ENCODE peak calls at places on chromosomes 2 and 18, in ten cellular contexts. F, A, C, V, D, M, J, G, X and Z are unnamed samples.

GRCh38 chr18:54154231-54154630 is 70.2 kb downstream of the MBD2 start:
- DNase-seq in F (no peak), A (no peak), C (no peak), V (no peak), D (no peak), M (no peak), J (no peak), G (no peak), X (no peak), Z (no peak)

GRCh38 chr18:35051978-35052377 is 10.8 kb downstream of the MAPRE2 start:
- DNase-seq in F (no peak), A (peak; percentile 40), C (no peak), V (peak; percentile 36), D (no peak), M (peak; percentile 27), J (no peak), G (no peak), X (no peak), Z (no peak)

GRCh38 chr2:126503476-126503875 is 152.5 kb upstream of the GYPC start:
- DNase-seq in F (no peak), A (no peak), C (no peak), V (no peak), D (no peak), M (no peak), J (no peak), G (no peak), X (no peak), Z (no peak)

GRCh38 chr2:17792515-17792914 is 23.7 kb upstream of the MSGN1 start:
- DNase-seq in F (no peak), A (peak; percentile 12), C (no peak), V (peak; percentile 29), D (no peak), M (no peak), J (no peak), G (no peak), X (no peak), Z (no peak)

GRCh38 chr2:147385600-147385999 is 459.2 kb upstream of the ACVR2A start:
- DNase-seq in F (no peak), A (no peak), C (no peak), V (no peak), D (no peak), M (no peak), J (no peak), G (no peak), X (no peak), Z (no peak)

GRCh38 chr18:68714356-68714706 is 577 bp downstream of the TMX3 start:
- DNase-seq in F (peak; percentile 25), A (no peak), C (peak; percentile 17), V (peak; percentile 20), D (peak; percentile 43), M (no peak), J (no peak), G (peak; percentile 17), X (no peak), Z (no peak)

GRCh38 chr2:56230171-56230570 is 46.4 kb downstream of the CCDC85A start:
- DNase-seq in F (no peak), A (no peak), C (no peak), V (peak; percentile 47), D (no peak), M (peak; percentile 21), J (no peak), G (no peak), X (no peak), Z (no peak)

GRCh38 chr2:8714971-8715370 is 33.1 kb downstream of the ID2 start:
- DNase-seq in F (no peak), A (no peak), C (no peak), V (no peak), D (no peak), M (no peak), J (no peak), G (no peak), X (no peak), Z (no peak)

GRCh38 chr2:215998636-215999035 is 14.7 kb downstream of the MREG start:
- DNase-seq in F (no peak), A (no peak), C (no peak), V (no peak), D (no peak), M (no peak), J (no peak), G (no peak), X (no peak), Z (no peak)

GRCh38 chr2:212294816-212295215 is 243.8 kb downstream of the ERBB4 start:
- DNase-seq in F (no peak), A (no peak), C (no peak), V (no peak), D (no peak), M (no peak), J (no peak), G (no peak), X (no peak), Z (no peak)

GRCh38 chr2:400988-401679 is 113.2 kb upstream of the ALKAL2 start:
- DNase-seq in F (no peak), A (no peak), C (no peak), V (no peak), D (no peak), M (no peak), J (no peak), G (no peak), X (no peak), Z (no peak)

GRCh38 chr18:25230658-25231326 is 121.2 kb downstream of the ZNF521 start:
- DNase-seq in F (no peak), A (peak; percentile 95), C (no peak), V (peak; percentile 90), D (no peak), M (peak; percentile 89), J (peak; percentile 69), G (no peak), X (peak; percentile 78), Z (no peak)

GRCh38 chr2:241720560-241720959 is 13.9 kb upstream of the D2HGDH start:
- DNase-seq in F (no peak), A (no peak), C (no peak), V (no peak), D (no peak), M (no peak), J (no peak), G (no peak), X (no peak), Z (peak; percentile 20)

GRCh38 chr18:34760444-34760843 is 50.3 kb downstream of the DTNA start:
- DNase-seq in F (no peak), A (no peak), C (no peak), V (no peak), D (no peak), M (no peak), J (no peak), G (no peak), X (peak; percentile 50), Z (no peak)

GRCh38 chr2:198096965-198097364 is 292.6 kb downstream of the PLCL1 start:
- DNase-seq in F (no peak), A (no peak), C (no peak), V (no peak), D (no peak), M (no peak), J (no peak), G (no peak), X (no peak), Z (no peak)

GRCh38 chr2:15072836-15073235 is 440.3 kb downstream of the LRATD1 start:
- DNase-seq in F (no peak), A (no peak), C (no peak), V (no peak), D (no peak), M (no peak), J (no peak), G (no peak), X (no peak), Z (no peak)

GRCh38 chr2:224518806-224519580 is 66.2 kb downstream of the CUL3 start:
- DNase-seq in F (no peak), A (peak; percentile 93), C (no peak), V (peak; percentile 86), D (no peak), M (peak; percentile 69), J (no peak), G (no peak), X (no peak), Z (no peak)

DNA sequence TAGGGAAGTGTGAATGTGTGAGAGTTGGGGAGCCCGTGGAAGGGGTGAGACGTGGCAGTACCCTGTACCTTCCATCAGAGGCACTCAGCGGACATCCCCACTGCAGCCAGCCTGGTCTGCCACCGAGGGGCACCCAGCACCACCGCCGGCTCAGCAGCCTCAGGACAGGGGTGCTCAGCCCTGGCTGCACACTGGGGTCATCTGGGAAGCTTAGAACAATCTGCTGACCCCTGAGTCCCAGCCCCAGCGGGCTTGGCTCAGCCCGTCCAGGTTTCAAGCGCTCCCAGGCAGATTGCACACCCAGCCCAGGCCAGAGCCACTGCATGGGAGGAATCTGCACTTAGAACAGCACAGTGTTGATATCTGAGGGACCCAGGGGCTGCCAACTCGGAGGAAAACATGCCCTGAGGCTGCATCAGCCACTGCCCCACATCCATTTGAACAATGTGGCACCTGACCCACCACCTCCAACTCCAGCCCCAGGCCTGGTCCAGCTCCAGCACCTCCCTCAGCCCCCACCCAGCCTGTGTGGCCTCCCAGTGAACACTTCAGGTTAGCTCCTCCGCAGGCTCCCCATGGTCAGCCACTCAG is 147.1 kb upstream of the OTOS start:
- DNase-seq in F (no peak), A (no peak), C (no peak), V (no peak), D (no peak), M (no peak), J (no peak), G (no peak), X (no peak), Z (no peak)
- TF ChIP-seq CTCF in F (no peak), A (no peak), C (no peak), V (no peak), D (no peak), M (no peak), J (no peak), G (no peak), X (no peak), Z (no peak)

GRCh38 chr2:58122040-58122439 is 75.4 kb downstream of the VRK2 start:
- DNase-seq in F (no peak), A (no peak), C (no peak), V (no peak), D (no peak), M (no peak), J (no peak), G (no peak), X (no peak), Z (no peak)
- TF ChIP-seq CTCF in F (no peak), A (no peak), C (no peak), V (no peak), D (no peak), M (no peak), J (no peak), G (no peak), X (no peak), Z (no peak)

DNA sequence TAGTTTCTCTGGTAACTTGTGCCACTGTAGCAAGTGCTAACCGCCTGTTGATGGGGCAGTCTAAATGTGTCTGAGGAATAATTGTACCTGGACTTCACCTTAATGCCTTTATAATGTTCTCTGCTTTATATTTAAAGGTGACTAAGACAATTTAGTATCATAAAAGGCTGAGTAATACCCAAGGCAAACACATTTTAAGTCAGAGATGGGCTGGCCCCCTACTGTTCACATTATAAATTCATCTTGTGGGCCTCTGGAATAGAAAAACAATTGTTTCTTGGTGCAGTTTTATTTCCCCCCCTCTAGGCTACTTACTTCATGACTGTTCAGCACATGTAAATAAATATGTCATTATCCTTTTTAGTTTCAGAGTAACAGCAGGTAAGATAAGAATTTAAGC is 559.3 kb upstream of the PIK3C3 start:
- DNase-seq in F (no peak), A (no peak), C (no peak), V (peak; percentile 10), D (no peak), M (peak; percentile 17), J (no peak), G (no peak), X (no peak), Z (no peak)
- TF ChIP-seq CTCF in F (no peak), A (no peak), C (no peak), V (no peak), D (no peak), M (peak; percentile 20), J (no peak), G (no peak), X (no peak), Z (no peak)

GRCh38 chr2:233807215-233807865 is 29.2 kb downstream of the MROH2A start:
- DNase-seq in F (no peak), A (no peak), C (no peak), V (no peak), D (no peak), M (no peak), J (no peak), G (no peak), X (peak; percentile 15), Z (no peak)
- TF ChIP-seq CTCF in F (peak; percentile 14), A (peak; percentile 1), C (no peak), V (no peak), D (no peak), M (no peak), J (no peak), G (no peak), X (no peak), Z (peak; percentile 5)